ENCODE peak calls at places on chromosomes 2 and 18, in nine cellular contexts. Q is uterus; G is B cell; Y is neural progenitor cell; S is mesenchymal stem cell; I is stimulated activated CD4-positive, alpha-beta T cell treated with anti-CD3 and anti-CD28 coated beads, Interleukin-12 subunit alpha, Interleukin-12 subunit beta, amount 100 ng/mL, for 4 hours; C is NCI-H1694; R is psoas muscle; F is stimulated activated naive CD8-positive, alpha-beta T cell treated with anti-CD3 and anti-CD28 coated beads, Interleukin-15, Interleukin-2, amounts not matched to agents 100 U/mL and 50 U/mL, for 24 hours. O is an unnamed sample.

GRCh38 chr18:55510809-55511208 is 77.2 kb downstream of the TCF4 start:
- DNase-seq in C (no peak), G (peak; percentile 59), F (no peak), S (peak; percentile 90), R (no peak), I (no peak), Q (peak; percentile 42), Y (no peak), O (no peak)

GRCh38 chr18:44526705-44527415 is 153.8 kb upstream of the SETBP1 start:
- DNase-seq in G (peak; percentile 38), S (no peak), F (no peak), I (no peak), Y (no peak), Q (no peak), C (no peak), R (no peak), O (no peak)

GRCh38 chr2:109129356-109129920 is 433 bp downstream of the SH3RF3 start:
- DNase-seq in S (peak; percentile 47), G (peak; percentile 49), Y (peak; percentile 66), I (peak; percentile 20), F (no peak), Q (no peak), C (no peak), R (peak; percentile 74), O (peak; percentile 77)

GRCh38 chr18:45155526-45155925 is 459.8 kb upstream of the SLC14A2 start:
- DNase-seq in Y (no peak), I (no peak), Q (no peak), S (no peak), G (no peak), C (no peak), F (no peak), R (no peak), O (no peak)

GRCh38 chr2:159065891-159066290 is 97.5 kb downstream of the TANC1 start:
- DNase-seq in R (no peak), F (no peak), Y (no peak), S (no peak), C (no peak), I (no peak), G (no peak), Q (no peak), O (no peak)

GRCh38 chr2:223781560-223781959 is 55.8 kb downstream of the AP1S3 start:
- DNase-seq in G (no peak), R (no peak), C (no peak), S (no peak), Q (no peak), Y (no peak), I (no peak), F (no peak), O (no peak)

GRCh38 chr2:228224410-228224809 is 42.9 kb upstream of the SPHKAP start:
- DNase-seq in S (no peak), F (no peak), Y (no peak), I (no peak), G (no peak), Q (no peak), C (no peak), R (no peak), O (no peak)

GRCh38 chr2:127094509-127095366 is 12.2 kb downstream of the BIN1 start:
- DNase-seq in R (peak; percentile 94), F (no peak), C (no peak), Y (peak; percentile 51), Q (peak; percentile 55), G (no peak), I (no peak), S (peak; percentile 30), O (no peak)

GRCh38 chr2:43123056-43123455 is 103.3 kb downstream of the ZFP36L2 start:
- DNase-seq in F (no peak), Q (no peak), C (no peak), S (no peak), I (no peak), R (no peak), Y (no peak), G (no peak), O (no peak)

GRCh38 chr18:32160547-32160946 is 29.3 kb upstream of the MEP1B start:
- DNase-seq in C (no peak), Y (no peak), F (no peak), Q (no peak), I (no peak), S (no peak), G (no peak), R (no peak), O (no peak)

GRCh38 chr2:235453605-235454151 is 40.2 kb upstream of the AGAP1 start:
- DNase-seq in I (no peak), Q (no peak), F (no peak), S (no peak), R (no peak), Y (no peak), C (no peak), G (no peak), O (no peak)

GRCh38 chr2:161004379-161004778 is 155.8 kb upstream of the TANK start:
- DNase-seq in I (no peak), F (no peak), G (no peak), R (no peak), Y (no peak), S (no peak), Q (no peak), C (peak; percentile 3), O (no peak)

GRCh38 chr18:48740846-48741485 is 202.1 kb downstream of the CTIF start:
- DNase-seq in Y (no peak), G (no peak), C (no peak), I (no peak), R (peak; percentile 70), S (no peak), Q (no peak), F (no peak), O (no peak)

GRCh38 chr2:131034122-131035051 is 58.9 kb downstream of the FAM168B start:
- DNase-seq in F (peak; percentile 55), S (peak; percentile 19), C (no peak), I (peak; percentile 28), G (no peak), R (peak; percentile 66), Q (no peak), Y (peak; percentile 90), O (no peak)